ENCODE peak calls at places on chromosomes 2 and 18, in five cellular contexts. T, E, N, I and P are unnamed samples.

GRCh38 chr18:23689031-23689615 is at the start of gene LAMA3:
- DNase-seq in T (no peak), E (no peak), N (no peak), I (peak; percentile 73), P (no peak)

GRCh38 chr2:227821043-227821942 is 7.7 kb downstream of the CCL20 start:
- DNase-seq in T (peak; percentile 94), E (no peak), N (no peak), I (no peak), P (peak; percentile 48)

GRCh38 chr2:15096873-15097272 is 464.3 kb downstream of the NBAS start:
- DNase-seq in T (no peak), E (no peak), N (no peak), I (no peak), P (no peak)

GRCh38 chr2:114192362-114192761 is 250.1 kb upstream of the DPP10 start:
- DNase-seq in T (no peak), E (no peak), N (no peak), I (no peak), P (no peak)

GRCh38 chr2:170267071-170267470 is 89.1 kb downstream of the MYO3B start:
- DNase-seq in T (no peak), E (no peak), N (no peak), I (no peak), P (no peak)

GRCh38 chr18:58025205-58025604 is 18.8 kb upstream of the NEDD4L start:
- DNase-seq in T (no peak), E (no peak), N (no peak), I (no peak), P (no peak)

GRCh38 chr2:72755647-72756423 is 70.0 kb downstream of the EXOC6B start:
- DNase-seq in T (peak; percentile 17), E (no peak), N (no peak), I (no peak), P (no peak)

GRCh38 chr2:144670080-144670479 is 150.2 kb upstream of the ZEB2 start:
- DNase-seq in T (no peak), E (no peak), N (no peak), I (no peak), P (no peak)

GRCh38 chr2:218031771-218032257 is 29.0 kb upstream of the TNS1 start:
- DNase-seq in T (no peak), E (no peak), N (no peak), I (no peak), P (no peak)

GRCh38 chr18:681985-682384 is 24.5 kb downstream of the TYMS start:
- DNase-seq in T (no peak), E (no peak), N (no peak), I (no peak), P (no peak)

GRCh38 chr2:211259831-211260476 is 703.6 kb downstream of the CPS1 start:
- DNase-seq in T (no peak), E (no peak), N (no peak), I (no peak), P (no peak)

GRCh38 chr2:200814276-200814815 is 2.6 kb downstream of the BZW1 start:
- DNase-seq in T (no peak), E (no peak), N (peak; percentile 51), I (no peak), P (no peak)

GRCh38 chr2:121282800-121283382 is 2.1 kb downstream of the TFCP2L1 start:
- DNase-seq in T (peak; percentile 27), E (no peak), N (no peak), I (no peak), P (no peak)

GRCh38 chr18:24488824-24489493 is 28.5 kb downstream of the HRH4 start:
- DNase-seq in T (peak; percentile 13), E (peak; percentile 61), N (peak; percentile 3), I (no peak), P (peak; percentile 27)

GRCh38 chr2:164605295-164605694 is 16.0 kb downstream of the GRB14 start:
- DNase-seq in T (no peak), E (no peak), N (no peak), I (no peak), P (no peak)

GRCh38 chr2:241039416-241039815 is 41.0 kb downstream of the SNED1 start:
- DNase-seq in T (no peak), E (no peak), N (no peak), I (no peak), P (no peak)

GRCh38 chr2:163734911-163735691 is 707 bp downstream of the FIGN start:
- DNase-seq in T (no peak), E (no peak), N (no peak), I (no peak), P (no peak)

GRCh38 chr2:187526776-187527175 is 27.5 kb downstream of the TFPI start:
- DNase-seq in T (no peak), E (no peak), N (no peak), I (no peak), P (no peak)

GRCh38 chr2:86622878-86623548 is 652 bp downstream of the RNF103 start:
- DNase-seq in T (no peak), E (peak; percentile 76), N (no peak), I (peak; percentile 66), P (no peak)

GRCh38 chr18:5895886-5896740 is 791 bp upstream of the TMEM200C start:
- DNase-seq in T (no peak), E (no peak), N (no peak), I (peak; percentile 80), P (no peak)

GRCh38 chr2:11743846-11744553 is 2.4 kb upstream of the LPIN1 start:
- DNase-seq in T (peak; percentile 90), E (peak; percentile 96), N (peak; percentile 82), I (peak; percentile 64), P (peak; percentile 98)

GRCh38 chr2:8502316-8502715 is 179.5 kb upstream of the ID2 start:
- DNase-seq in T (no peak), E (no peak), N (no peak), I (no peak), P (no peak)

GRCh38 chr2:101960903-101961286 is 30.9 kb upstream of the IL1R2 start:
- DNase-seq in T (peak; percentile 29), E (no peak), N (no peak), I (no peak), P (no peak)

GRCh38 chr18:1595165-1595564 is 690.5 kb downstream of the ADCYAP1 start:
- DNase-seq in T (no peak), E (no peak), N (no peak), I (no peak), P (no peak)

GRCh38 chr2:209236369-209236768 is 187.5 kb upstream of the MAP2 start:
- DNase-seq in T (no peak), E (no peak), N (no peak), I (no peak), P (no peak)

GRCh38 chr2:129336276-129336675 is 643.2 kb upstream of the RAB6C start:
- DNase-seq in T (no peak), E (no peak), N (no peak), I (no peak), P (no peak)

GRCh38 chr2:37376421-37377186 is 32.2 kb downstream of the QPCT start:
- DNase-seq in T (no peak), E (no peak), N (peak; percentile 78), I (peak; percentile 7), P (peak; percentile 60)

GRCh38 chr2:37377187-37377532 is 32.7 kb downstream of the QPCT start:
- DNase-seq in T (no peak), E (no peak), N (peak; percentile 40), I (peak; percentile 20), P (no peak)

GRCh38 chr2:37378411-37378810 is 34.0 kb downstream of the QPCT start:
- DNase-seq in T (peak; percentile 43), E (no peak), N (no peak), I (peak; percentile 23), P (peak; percentile 35)

GRCh38 chr2:37375721-37376399 is 31.4 kb downstream of the QPCT start:
- DNase-seq in T (no peak), E (no peak), N (no peak), I (peak; percentile 30), P (no peak)

DNA sequence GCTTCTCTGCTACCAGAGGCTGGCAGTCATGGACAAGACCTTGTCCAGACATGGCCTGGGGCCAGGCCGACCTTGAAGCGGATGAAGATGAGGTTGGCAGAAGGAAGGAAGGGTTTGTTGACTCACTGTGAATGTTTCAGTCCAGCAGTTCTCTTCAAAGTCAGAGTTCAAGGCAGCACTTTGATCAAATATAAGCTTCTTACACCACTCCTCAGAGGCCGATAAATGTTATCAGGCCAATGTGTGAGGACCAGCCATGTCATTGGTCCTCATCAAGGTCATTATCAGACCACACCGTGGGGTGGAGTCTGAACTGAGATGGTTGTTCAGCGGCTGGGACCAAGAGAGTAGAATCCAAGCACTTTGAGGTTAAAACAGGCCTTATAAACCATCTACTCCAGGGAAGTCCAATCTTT is 35.5 kb downstream of the QPCT start:
- DNase-seq in T (peak; percentile 46), E (no peak), N (no peak), I (no peak), P (no peak)
- TF ChIP-seq SP1 in T (no peak), E (no peak), N (no peak), I (no peak), P (no peak)

GRCh38 chr2:152446213-152446612 is 111.2 kb downstream of the FMNL2 start:
- DNase-seq in T (no peak), E (no peak), N (no peak), I (no peak), P (no peak)

GRCh38 chr2:152445791-152446201 is 110.8 kb downstream of the FMNL2 start:
- DNase-seq in T (no peak), E (no peak), N (no peak), I (no peak), P (no peak)

GRCh38 chr2:152443771-152444170 is 108.8 kb downstream of the FMNL2 start:
- DNase-seq in T (no peak), E (no peak), N (no peak), I (no peak), P (no peak)

GRCh38 chr2:152445375-152445774 is 110.4 kb downstream of the FMNL2 start:
- DNase-seq in T (no peak), E (no peak), N (no peak), I (no peak), P (no peak)

GRCh38 chr2:152444448-152444847 is 109.5 kb downstream of the FMNL2 start:
- DNase-seq in T (no peak), E (no peak), N (no peak), I (no peak), P (no peak)
- TF ChIP-seq SRF in T (no peak), E (no peak), N (no peak), I (no peak), P (no peak)

GRCh38 chr2:237749961-237750360 is 48.6 kb upstream of the RBM44 start:
- DNase-seq in T (no peak), E (no peak), N (no peak), I (no peak), P (no peak)

GRCh38 chr2:237754182-237754581 is 44.4 kb upstream of the RBM44 start:
- DNase-seq in T (no peak), E (no peak), N (no peak), I (no peak), P (no peak)

GRCh38 chr2:237754849-237755248 is 43.7 kb upstream of the RBM44 start:
- DNase-seq in T (no peak), E (no peak), N (no peak), I (no peak), P (no peak)

GRCh38 chr2:237749002-237749401 is 49.6 kb upstream of the RBM44 start:
- DNase-seq in T (no peak), E (no peak), N (no peak), I (no peak), P (no peak)

GRCh38 chr2:237752761-237753165 is 45.8 kb upstream of the RBM44 start:
- DNase-seq in T (no peak), E (no peak), N (peak; percentile 83), I (no peak), P (no peak)
- TF ChIP-seq SP1 in T (no peak), E (no peak), N (no peak), I (no peak), P (no peak)

GRCh38 chr2:74391580-74392448 is 11.7 kb upstream of the DCTN1 start:
- DNase-seq in T (peak; percentile 91), E (peak; percentile 91), N (peak; percentile 76), I (peak; percentile 98), P (peak; percentile 88)
- TF ChIP-seq SRF in T (no peak), E (no peak), N (no peak), I (no peak), P (peak; percentile 16)

GRCh38 chr2:191824403-191824802 is 22.5 kb downstream of the CAVIN2 start:
- DNase-seq in T (no peak), E (no peak), N (no peak), I (no peak), P (no peak)
- TF ChIP-seq SP1 in T (no peak), E (no peak), N (no peak), I (no peak), P (no peak)